ENCODE peak calls at places on chromosomes 2 and 18, in six cellular contexts. One of them, this sample, is unnamed.

GRCh38 chr2:154402138-154402714 is 296.3 kb upstream of the KCNJ3 start:
- DNase-seq in HuH-7: peak
- DNase-seq in AG08395: no peak
- DNase-seq in effector memory CD4-positive, alpha-beta T cell: no peak
- DNase-seq in breast epithelium: no peak
- DNase-seq in fibroblast of mammary gland: peak
- DNase-seq in this sample: peak

GRCh38 chr2:223306371-223306770 is 254.4 kb downstream of the KCNE4 start:
- DNase-seq in breast epithelium: no peak
- DNase-seq in AG08395: no peak
- DNase-seq in effector memory CD4-positive, alpha-beta T cell: no peak
- DNase-seq in HuH-7: no peak
- DNase-seq in fibroblast of mammary gland: peak
- DNase-seq in this sample: peak

GRCh38 chr2:161946489-161947107 is 127.4 kb downstream of the DPP4 start:
- DNase-seq in fibroblast of mammary gland: peak
- DNase-seq in HuH-7: no peak
- DNase-seq in breast epithelium: no peak
- DNase-seq in AG08395: peak
- DNase-seq in effector memory CD4-positive, alpha-beta T cell: no peak
- DNase-seq in this sample: peak

GRCh38 chr2:219269362-219270054 is 9.7 kb upstream of the DNAJB2 start:
- DNase-seq in HuH-7: no peak
- DNase-seq in breast epithelium: no peak
- DNase-seq in effector memory CD4-positive, alpha-beta T cell: no peak
- DNase-seq in AG08395: no peak
- DNase-seq in fibroblast of mammary gland: no peak
- DNase-seq in this sample: no peak

GRCh38 chr18:77206676-77207370 is 42.8 kb upstream of the GALR1 start:
- DNase-seq in AG08395: peak
- DNase-seq in HuH-7: no peak
- DNase-seq in breast epithelium: no peak
- DNase-seq in fibroblast of mammary gland: peak
- DNase-seq in effector memory CD4-positive, alpha-beta T cell: no peak
- DNase-seq in this sample: peak

GRCh38 chr18:68447286-68447685 is 267.6 kb downstream of the TMX3 start:
- DNase-seq in fibroblast of mammary gland: peak
- DNase-seq in breast epithelium: no peak
- DNase-seq in effector memory CD4-positive, alpha-beta T cell: no peak
- DNase-seq in HuH-7: no peak
- DNase-seq in AG08395: peak
- DNase-seq in this sample: peak

GRCh38 chr18:32303400-32303799 is 113.6 kb downstream of the MEP1B start:
- DNase-seq in effector memory CD4-positive, alpha-beta T cell: no peak
- DNase-seq in breast epithelium: no peak
- DNase-seq in AG08395: no peak
- DNase-seq in fibroblast of mammary gland: peak
- DNase-seq in HuH-7: no peak
- DNase-seq in this sample: no peak

GRCh38 chr2:33242845-33243244 is 233.6 kb upstream of the RASGRP3 start:
- DNase-seq in fibroblast of mammary gland: peak
- DNase-seq in AG08395: peak
- DNase-seq in breast epithelium: no peak
- DNase-seq in HuH-7: no peak
- DNase-seq in effector memory CD4-positive, alpha-beta T cell: no peak
- DNase-seq in this sample: peak

GRCh38 chr18:36203360-36203895 is 16.1 kb downstream of the MOCOS start:
- DNase-seq in HuH-7: no peak
- DNase-seq in effector memory CD4-positive, alpha-beta T cell: no peak
- DNase-seq in breast epithelium: no peak
- DNase-seq in AG08395: no peak
- DNase-seq in fibroblast of mammary gland: no peak
- DNase-seq in this sample: no peak

GRCh38 chr2:74498500-74499268 is 719 bp downstream of the LBX2 start:
- DNase-seq in HuH-7: no peak
- DNase-seq in fibroblast of mammary gland: peak
- DNase-seq in AG08395: peak
- DNase-seq in effector memory CD4-positive, alpha-beta T cell: no peak
- DNase-seq in breast epithelium: no peak
- DNase-seq in this sample: peak

GRCh38 chr2:136242687-136243277 is 124.8 kb upstream of the CXCR4 start:
- DNase-seq in effector memory CD4-positive, alpha-beta T cell: peak
- DNase-seq in HuH-7: no peak
- DNase-seq in AG08395: no peak
- DNase-seq in fibroblast of mammary gland: peak
- DNase-seq in breast epithelium: no peak
- DNase-seq in this sample: peak

GRCh38 chr2:16973586-16974274 is 308.1 kb upstream of the CYRIA start:
- DNase-seq in fibroblast of mammary gland: peak
- DNase-seq in AG08395: no peak
- DNase-seq in effector memory CD4-positive, alpha-beta T cell: no peak
- DNase-seq in HuH-7: no peak
- DNase-seq in breast epithelium: no peak
- DNase-seq in this sample: no peak

GRCh38 chr2:205377324-205377723 is 305.0 kb upstream of the NRP2 start:
- DNase-seq in AG08395: no peak
- DNase-seq in HuH-7: no peak
- DNase-seq in effector memory CD4-positive, alpha-beta T cell: no peak
- DNase-seq in breast epithelium: no peak
- DNase-seq in fibroblast of mammary gland: no peak
- DNase-seq in this sample: no peak

GRCh38 chr18:30644158-30644557 is 398.4 kb downstream of the DSC3 start:
- DNase-seq in breast epithelium: no peak
- DNase-seq in HuH-7: no peak
- DNase-seq in fibroblast of mammary gland: no peak
- DNase-seq in effector memory CD4-positive, alpha-beta T cell: no peak
- DNase-seq in AG08395: no peak
- DNase-seq in this sample: no peak

This sample was measured in HCEC 1CT.